ENCODE peak calls at places on chromosomes 16 and 17, in five cellular contexts. One of them, this sample, is unnamed.

GRCh38 chr16:14015948-14016347 is 55.2 kb upstream of the MRTFB start:
- DNase-seq in H1: no peak
- DNase-seq in SK-N-SH: no peak
- DNase-seq in HepG2: no peak
- DNase-seq in GM12878: no peak
- DNase-seq in this sample: no peak

GRCh38 chr16:83356266-83356665 is 451.5 kb upstream of the HSBP1 start:
- DNase-seq in H1: no peak
- DNase-seq in SK-N-SH: peak
- DNase-seq in HepG2: peak
- DNase-seq in GM12878: no peak
- DNase-seq in this sample: peak

GRCh38 chr17:72501404-72502110 is 380.7 kb downstream of the SOX9 start:
- DNase-seq in H1: no peak
- DNase-seq in SK-N-SH: no peak
- DNase-seq in HepG2: peak
- DNase-seq in GM12878: no peak
- DNase-seq in this sample: no peak

GRCh38 chr17:50275279-50275678 is 1.0 kb downstream of the TMEM92 start:
- DNase-seq in H1: no peak
- DNase-seq in SK-N-SH: no peak
- DNase-seq in HepG2: no peak
- DNase-seq in GM12878: no peak
- DNase-seq in this sample: no peak

GRCh38 chr17:82222816-82223215 is 6.0 kb upstream of the SLC16A3 start:
- DNase-seq in H1: no peak
- DNase-seq in SK-N-SH: peak
- DNase-seq in HepG2: no peak
- DNase-seq in GM12878: no peak
- DNase-seq in this sample: no peak

GRCh38 chr17:38747385-38748328 is 479 bp downstream of the PCGF2 start:
- DNase-seq in H1: no peak
- DNase-seq in SK-N-SH: peak
- DNase-seq in HepG2: no peak
- DNase-seq in GM12878: no peak
- DNase-seq in this sample: peak

GRCh38 chr17:47622179-47622549 is 27.6 kb upstream of the KPNB1 start:
- DNase-seq in H1: no peak
- DNase-seq in SK-N-SH: no peak
- DNase-seq in HepG2: no peak
- DNase-seq in GM12878: no peak
- DNase-seq in this sample: no peak

GRCh38 chr16:27689711-27690110 is 139.8 kb downstream of the KATNIP start:
- DNase-seq in H1: no peak
- DNase-seq in SK-N-SH: no peak
- DNase-seq in HepG2: no peak
- DNase-seq in GM12878: no peak
- DNase-seq in this sample: no peak

GRCh38 chr17:18038861-18039534 is at the start of the genes ATPAF2 and GID4:
- DNase-seq in H1: peak
- DNase-seq in SK-N-SH: peak
- DNase-seq in HepG2: peak
- DNase-seq in GM12878: peak
- DNase-seq in this sample: peak

GRCh38 chr17:18038149-18038850 is 668 bp downstream of the ATPAF2 start:
- DNase-seq in H1: no peak
- DNase-seq in SK-N-SH: no peak
- DNase-seq in HepG2: no peak
- DNase-seq in GM12878: no peak
- DNase-seq in this sample: no peak

GRCh38 chr17:18041776-18042175 is 2.6 kb downstream of the GID4 start:
- DNase-seq in H1: no peak
- DNase-seq in SK-N-SH: no peak
- DNase-seq in HepG2: no peak
- DNase-seq in GM12878: no peak
- DNase-seq in this sample: no peak

GRCh38 chr17:18040287-18040858 is 1.2 kb downstream of the GID4 start:
- DNase-seq in H1: no peak
- DNase-seq in SK-N-SH: no peak
- DNase-seq in HepG2: no peak
- DNase-seq in GM12878: no peak
- DNase-seq in this sample: peak

GRCh38 chr17:18039535-18040286 is 503 bp downstream of the GID4 start:
- DNase-seq in H1: no peak
- DNase-seq in SK-N-SH: peak
- DNase-seq in HepG2: no peak
- DNase-seq in GM12878: no peak
- DNase-seq in this sample: peak
- TF ChIP-seq CHD2 in H1: no peak
- TF ChIP-seq CHD2 in SK-N-SH: no peak
- TF ChIP-seq CHD2 in HepG2: no peak
- TF ChIP-seq CHD2 in GM12878: no peak
- TF ChIP-seq CHD2 in this sample: no peak

DNA sequence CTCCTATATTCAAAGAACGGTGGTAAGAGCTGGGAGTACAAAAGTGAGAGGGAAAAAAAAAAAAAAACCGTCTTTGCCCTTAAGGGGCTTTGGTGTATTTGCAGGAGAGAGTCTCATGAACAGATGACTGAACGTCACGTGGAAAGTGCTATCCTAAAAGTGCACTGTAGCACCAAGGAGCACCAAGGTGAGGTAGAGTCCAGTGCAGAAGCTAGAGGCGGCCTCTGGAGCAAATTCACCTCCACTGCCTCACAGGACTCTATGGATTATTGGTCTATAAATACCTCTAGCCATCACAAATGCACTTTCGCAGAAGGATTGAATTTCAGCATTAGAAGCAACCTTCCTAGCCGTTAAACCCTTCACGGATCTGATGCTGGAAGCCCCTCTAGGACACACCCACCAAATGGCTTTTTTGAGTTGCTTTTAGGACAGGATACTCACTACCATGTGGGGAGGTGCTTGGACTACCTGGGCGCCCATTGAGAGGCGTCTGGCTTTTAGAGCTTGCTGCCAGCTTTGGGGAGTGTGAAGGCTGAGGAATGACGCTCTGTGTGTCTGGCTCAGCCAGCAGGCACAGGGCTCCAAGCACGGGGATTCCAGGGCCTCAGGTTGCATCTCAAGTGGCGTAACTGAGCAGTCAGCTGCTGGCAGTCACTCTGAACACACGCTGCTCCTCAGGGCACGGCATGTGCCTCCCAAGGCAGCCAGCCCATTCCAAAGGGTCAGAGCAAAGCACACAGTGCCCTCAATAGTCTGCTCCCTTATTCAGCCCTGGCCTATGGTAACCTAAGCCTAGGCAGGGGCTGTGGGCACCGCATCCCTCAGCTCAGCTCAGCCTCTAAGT is 52.7 kb downstream of the CDRT4 start:
- DNase-seq in H1: no peak
- DNase-seq in SK-N-SH: no peak
- DNase-seq in HepG2: no peak
- DNase-seq in GM12878: no peak
- DNase-seq in this sample: no peak
- TF ChIP-seq JUND in H1: no peak
- TF ChIP-seq JUND in SK-N-SH: no peak
- TF ChIP-seq JUND in HepG2: no peak
- TF ChIP-seq JUND in GM12878: no peak
- TF ChIP-seq JUND in this sample: no peak

GRCh38 chr16:979106-979505 is 2.5 kb upstream of the SOX8 start:
- DNase-seq in H1: no peak
- DNase-seq in SK-N-SH: no peak
- DNase-seq in HepG2: no peak
- DNase-seq in GM12878: no peak
- DNase-seq in this sample: no peak
- TF ChIP-seq CHD2 in H1: no peak
- TF ChIP-seq CHD2 in SK-N-SH: no peak
- TF ChIP-seq CHD2 in HepG2: no peak
- TF ChIP-seq CHD2 in GM12878: no peak
- TF ChIP-seq CHD2 in this sample: no peak

GRCh38 chr16:3609895-3610697 is 1.3 kb downstream of the SLX4 start:
- DNase-seq in H1: no peak
- DNase-seq in SK-N-SH: no peak
- DNase-seq in HepG2: peak
- DNase-seq in GM12878: no peak
- DNase-seq in this sample: no peak
- TF ChIP-seq JUND in H1: no peak
- TF ChIP-seq JUND in SK-N-SH: no peak
- TF ChIP-seq JUND in HepG2: no peak
- TF ChIP-seq JUND in GM12878: no peak
- TF ChIP-seq JUND in this sample: no peak

GRCh38 chr17:9408381-9408780 is 167.2 kb downstream of the STX8 start:
- DNase-seq in H1: no peak
- DNase-seq in SK-N-SH: no peak
- DNase-seq in HepG2: no peak
- DNase-seq in GM12878: no peak
- DNase-seq in this sample: no peak
- TF ChIP-seq CHD2 in H1: no peak
- TF ChIP-seq CHD2 in SK-N-SH: no peak
- TF ChIP-seq CHD2 in HepG2: no peak
- TF ChIP-seq CHD2 in GM12878: no peak
- TF ChIP-seq CHD2 in this sample: no peak

DNA sequence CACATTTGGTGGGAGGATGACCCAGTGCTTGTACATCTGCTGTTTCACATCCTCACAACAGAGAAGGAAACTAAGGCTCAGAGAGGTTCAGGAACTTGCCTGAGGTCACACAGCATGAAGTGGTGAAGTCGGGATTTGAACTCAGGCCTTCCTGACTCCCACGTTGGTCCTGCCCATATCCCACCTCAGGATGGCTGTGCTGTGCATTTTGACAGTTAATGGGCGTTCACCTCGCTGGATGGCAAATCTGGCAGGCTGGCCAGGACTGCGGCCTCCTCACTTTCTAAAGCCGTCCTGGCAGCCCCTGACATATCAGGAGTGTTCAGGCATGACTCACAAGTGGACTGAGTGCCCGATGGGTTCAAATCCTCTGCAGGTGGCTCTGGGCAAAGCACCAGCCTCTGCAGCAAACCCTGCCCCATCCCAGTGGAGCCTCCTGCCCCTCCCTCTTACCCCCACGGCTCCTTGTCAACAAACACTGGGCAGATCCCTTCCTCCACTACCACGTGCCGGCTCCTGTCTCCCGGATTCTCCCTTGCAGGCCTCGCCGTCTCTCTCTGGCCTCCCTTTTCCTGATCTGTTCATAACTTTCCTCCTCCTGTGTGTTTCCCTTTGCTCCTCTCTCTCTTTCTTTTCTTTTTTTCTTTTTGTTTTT is 29.2 kb downstream of the SOCS3 start:
- DNase-seq in H1: no peak
- DNase-seq in SK-N-SH: peak
- DNase-seq in HepG2: no peak
- DNase-seq in GM12878: no peak
- DNase-seq in this sample: no peak
- TF ChIP-seq JUND in H1: no peak
- TF ChIP-seq JUND in SK-N-SH: peak
- TF ChIP-seq JUND in HepG2: no peak
- TF ChIP-seq JUND in GM12878: no peak
- TF ChIP-seq JUND in this sample: no peak

DNA sequence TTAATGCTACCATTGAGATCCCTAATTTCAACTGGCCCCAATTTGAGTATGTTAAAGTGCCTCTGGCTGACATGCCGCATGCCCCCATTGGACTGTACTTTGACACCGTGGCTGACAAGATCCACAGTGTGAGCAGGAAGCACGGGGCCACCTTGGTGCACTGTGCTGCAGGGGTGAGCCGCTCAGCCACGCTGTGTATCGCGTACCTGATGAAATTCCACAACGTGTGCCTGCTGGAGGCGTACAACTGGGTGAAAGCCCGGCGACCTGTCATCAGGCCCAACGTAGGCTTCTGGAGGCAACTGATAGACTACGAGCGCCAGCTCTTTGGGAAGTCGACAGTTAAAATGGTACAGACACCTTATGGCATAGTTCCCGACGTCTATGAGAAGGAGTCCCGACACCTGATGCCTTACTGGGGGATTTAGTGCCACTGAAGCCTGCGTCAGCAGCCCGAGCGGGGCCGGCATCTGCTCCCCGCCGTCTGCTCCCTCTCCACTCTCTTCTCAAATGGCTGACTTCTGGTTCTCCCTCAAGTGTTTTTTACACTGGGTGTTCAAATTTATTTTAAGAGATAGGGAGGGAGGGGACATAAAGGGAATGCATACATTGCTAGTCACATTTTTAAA is 22.9 kb downstream of the DUSP14 start:
- DNase-seq in H1: no peak
- DNase-seq in SK-N-SH: no peak
- DNase-seq in HepG2: no peak
- DNase-seq in GM12878: no peak
- DNase-seq in this sample: no peak
- TF ChIP-seq CHD2 in H1: no peak
- TF ChIP-seq CHD2 in SK-N-SH: no peak
- TF ChIP-seq CHD2 in HepG2: no peak
- TF ChIP-seq CHD2 in GM12878: no peak
- TF ChIP-seq CHD2 in this sample: no peak

DNA sequence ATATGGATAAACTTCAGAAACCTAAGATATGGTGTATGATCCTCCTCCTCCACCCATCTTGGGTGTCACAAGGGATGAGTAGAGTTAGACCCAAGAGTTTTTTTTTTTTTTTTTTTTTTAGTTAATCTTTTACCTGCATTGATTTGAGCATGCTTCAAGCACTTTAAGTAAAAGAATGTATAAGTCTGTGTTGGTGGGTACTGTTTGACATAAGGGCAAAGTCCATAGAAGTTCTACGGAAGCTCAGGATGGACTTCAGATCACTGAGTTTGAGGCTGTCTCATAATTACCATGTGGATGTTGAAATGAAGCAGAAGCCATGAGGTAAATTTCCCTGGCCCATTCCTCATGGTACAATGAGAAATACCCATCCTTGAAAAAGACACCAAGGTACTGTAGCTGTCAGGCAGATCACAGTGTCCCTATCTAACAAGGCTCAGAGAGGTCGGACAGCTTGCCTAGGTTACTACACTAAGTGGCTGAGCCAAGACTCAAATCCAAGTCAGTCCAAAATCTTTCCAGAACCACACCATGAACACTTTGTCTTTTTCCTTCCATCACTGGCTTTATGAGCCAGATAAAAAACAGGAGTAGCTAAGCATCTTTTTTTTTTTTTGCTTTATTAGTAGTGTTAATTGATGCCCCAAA is 962.8 kb downstream of the CDH11 start:
- DNase-seq in H1: no peak
- DNase-seq in SK-N-SH: no peak
- DNase-seq in HepG2: peak
- DNase-seq in GM12878: no peak
- DNase-seq in this sample: no peak
- TF ChIP-seq JUND in H1: no peak
- TF ChIP-seq JUND in SK-N-SH: no peak
- TF ChIP-seq JUND in HepG2: no peak
- TF ChIP-seq JUND in GM12878: no peak
- TF ChIP-seq JUND in this sample: no peak

DNA sequence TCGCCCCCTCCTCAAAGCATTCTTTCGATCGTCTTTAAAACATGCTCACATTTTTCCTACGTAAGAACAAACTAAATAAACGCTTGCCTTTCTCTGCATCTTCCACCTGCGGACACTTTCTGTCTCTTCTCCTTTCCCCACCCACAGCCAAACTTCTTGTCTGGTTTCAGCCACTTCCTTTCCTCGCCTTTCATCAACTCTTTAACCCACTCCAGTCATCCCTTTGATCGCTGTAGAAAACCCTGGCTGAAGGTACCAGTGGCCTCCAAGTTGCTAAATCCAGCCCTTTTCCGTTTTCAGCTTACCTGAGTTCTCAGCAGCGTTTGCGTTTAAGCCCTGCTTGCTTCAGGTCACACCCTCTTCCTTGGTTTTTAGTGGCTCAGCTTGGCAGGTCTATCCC is 483 bp downstream of the RPA1 start:
- DNase-seq in H1: no peak
- DNase-seq in SK-N-SH: peak
- DNase-seq in HepG2: peak
- DNase-seq in GM12878: no peak
- DNase-seq in this sample: peak
- TF ChIP-seq CHD2 in H1: no peak
- TF ChIP-seq CHD2 in SK-N-SH: no peak
- TF ChIP-seq CHD2 in HepG2: no peak
- TF ChIP-seq CHD2 in GM12878: no peak
- TF ChIP-seq CHD2 in this sample: no peak